ENCODE peak calls at places on chromosomes 3 and 15, in seven cellular contexts. E is brain microvascular endothelial cell; N is Jurkat, Clone E6-1; S is tibial artery; Q is ovary; D is cardiac fibroblast; X is cardiac muscle cell. V is an unnamed sample.

GRCh38 chr3:127082066-127082465 is 99.2 kb downstream of the PLXNA1 start:
- DNase-seq in E (no peak), N (no peak), S (no peak), Q (no peak), D (no peak), X (no peak), V (no peak)

GRCh38 chr3:129485681-129486056 is 42.8 kb upstream of the RHO start:
- DNase-seq in E (peak; percentile 77), N (no peak), S (peak; percentile 94), Q (peak; percentile 79), D (peak; percentile 99), X (peak; percentile 99), V (peak; percentile 96)

GRCh38 chr15:52481915-52482314 is 46.8 kb downstream of the MYO5A start:
- DNase-seq in E (peak; percentile 80), N (peak; percentile 99), S (no peak), Q (no peak), D (peak; percentile 73), X (peak; percentile 74), V (peak; percentile 69)

GRCh38 chr3:57397175-57398026 is 104.9 kb upstream of the ASB14 start:
- DNase-seq in E (peak; percentile 44), N (peak; percentile 74), S (no peak), Q (no peak), D (peak; percentile 73), X (peak; percentile 75), V (peak; percentile 78)

GRCh38 chr15:89002281-89002761 is 85.9 kb upstream of the ABHD2 start:
- DNase-seq in E (peak; percentile 70), N (no peak), S (no peak), Q (peak; percentile 55), D (peak; percentile 76), X (peak; percentile 87), V (peak; percentile 55)

GRCh38 chr3:12996181-12996506 is 77.1 kb downstream of the IQSEC1 start:
- DNase-seq in E (no peak), N (no peak), S (no peak), Q (no peak), D (no peak), X (no peak), V (no peak)

GRCh38 chr15:64092075-64092820 is 1.4 kb downstream of the CIAO2A start:
- DNase-seq in E (no peak), N (peak; percentile 66), S (no peak), Q (no peak), D (no peak), X (no peak), V (peak; percentile 28)

GRCh38 chr3:114714237-114714636 is 420.4 kb downstream of the TIGIT start:
- DNase-seq in E (no peak), N (no peak), S (no peak), Q (no peak), D (no peak), X (no peak), V (no peak)

GRCh38 chr3:134483195-134483890 is 2.4 kb downstream of the ANAPC13 start:
- DNase-seq in E (peak; percentile 77), N (no peak), S (no peak), Q (no peak), D (peak; percentile 59), X (peak; percentile 60), V (peak; percentile 65)

GRCh38 chr3:171875923-171876412 is 32.8 kb downstream of the TMEM212 start:
- DNase-seq in E (peak; percentile 89), N (no peak), S (no peak), Q (no peak), D (peak; percentile 46), X (peak; percentile 48), V (peak; percentile 21)

GRCh38 chr3:179321585-179322322 is 1.1 kb upstream of the ZNF639 start:
- DNase-seq in E (peak; percentile 52), N (peak; percentile 35), S (peak; percentile 43), Q (no peak), D (peak; percentile 64), X (peak; percentile 64), V (peak; percentile 55)

DNA sequence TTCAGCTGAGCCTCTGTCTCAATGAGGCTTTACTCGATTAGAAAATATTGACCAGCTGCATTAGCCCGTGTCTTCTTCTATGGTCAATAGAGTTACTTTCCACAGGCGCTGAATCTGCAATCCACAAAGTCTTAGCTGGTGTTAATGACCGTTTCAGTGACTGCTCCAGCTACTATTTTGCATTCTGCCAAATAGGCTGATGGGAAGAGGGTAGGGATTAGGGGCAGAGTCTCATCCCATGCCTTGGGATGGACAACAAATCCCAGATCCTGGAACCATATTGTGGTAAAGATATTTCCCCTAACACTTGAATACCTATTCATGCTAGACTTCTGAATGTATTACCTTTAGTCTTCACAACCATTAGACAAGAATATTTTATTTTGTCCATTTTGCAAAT is 29.5 kb upstream of the MAGI1 start:
- DNase-seq in E (no peak), N (no peak), S (no peak), Q (no peak), D (no peak), X (no peak), V (no peak)
- H3K4me3 ChIP-seq in E (no peak overlapping the region), N (no peak overlapping the region), S (no peak overlapping the region), Q (no peak overlapping the region), D (no peak overlapping the region), X (no peak overlapping the region), V (no peak overlapping the region)

GRCh38 chr3:42024578-42025387 is 62.9 kb upstream of the ULK4 start:
- DNase-seq in E (no peak), N (no peak), S (no peak), Q (no peak), D (peak; percentile 28), X (no peak), V (no peak)
- H3K4me3 ChIP-seq in E (no peak overlapping the region), N (no peak overlapping the region), S (no peak overlapping the region), Q (no peak overlapping the region), D (no peak overlapping the region), X (no peak overlapping the region), V (no peak overlapping the region)

GRCh38 chr15:28919201-28919627 is 33.4 kb downstream of the APBA2 start:
- DNase-seq in E (no peak), N (no peak), S (no peak), Q (no peak), D (no peak), X (no peak), V (peak; percentile 43)
- H3K4me3 ChIP-seq in E (no peak overlapping the region), N (peak overlapping the region; percentile 29), S (no peak overlapping the region), Q (no peak overlapping the region), D (no peak overlapping the region), X (no peak overlapping the region), V (no peak overlapping the region)

DNA sequence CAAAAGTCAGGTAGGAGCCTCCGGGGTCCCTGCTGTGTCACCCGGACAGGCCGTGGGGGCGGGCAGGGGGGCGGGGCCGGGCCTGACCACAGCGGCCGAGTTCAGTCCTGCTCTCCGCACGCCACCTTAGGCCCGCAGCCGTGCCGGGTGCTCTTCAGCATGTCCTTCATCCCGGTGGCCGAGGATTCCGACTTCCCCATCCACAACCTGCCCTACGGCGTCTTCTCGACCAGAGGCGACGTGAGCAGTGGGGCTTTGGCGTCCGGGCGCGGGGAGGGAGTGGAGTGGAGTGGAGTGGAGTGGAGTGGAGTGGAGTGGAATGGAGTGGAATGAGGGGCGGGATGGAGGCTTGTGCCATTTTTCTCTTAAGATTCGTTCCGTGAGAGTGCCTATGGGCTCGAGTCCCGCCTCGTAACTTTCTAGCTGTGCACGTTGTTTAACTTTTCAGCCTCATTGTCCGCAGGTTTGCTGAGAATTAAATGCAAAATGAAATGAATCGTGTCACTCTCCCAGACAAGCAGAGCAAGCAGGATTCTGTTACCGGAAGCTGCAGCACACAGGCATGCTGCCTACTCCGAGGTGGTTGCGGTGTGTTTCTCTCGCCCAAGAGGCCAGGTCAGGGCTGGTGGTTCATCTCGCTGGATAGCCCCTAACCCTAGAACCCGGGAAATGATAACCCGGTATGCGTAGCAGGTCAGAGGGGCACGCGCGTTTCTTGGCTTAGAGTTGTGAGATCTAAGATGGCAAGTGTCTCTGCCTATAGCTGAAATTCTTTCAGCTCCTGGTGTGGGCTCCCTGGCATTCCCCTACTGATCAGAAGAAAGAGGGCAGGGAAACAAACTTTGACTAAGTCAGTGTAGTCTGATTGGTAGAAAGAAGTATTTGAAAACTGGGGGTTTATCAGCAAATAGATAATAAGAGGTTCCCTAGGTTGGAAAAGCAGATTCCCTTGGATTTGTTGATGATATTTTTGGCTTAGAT is at the start of gene FAH:
- DNase-seq in E (peak; percentile 23), N (no peak), S (no peak), Q (no peak), D (no peak), X (peak; percentile 72), V (peak; percentile 41)
- H3K4me3 ChIP-seq in E (peak within 1 kb of the TSS; percentile 80), N (peak within 1 kb of the TSS; percentile 87), S (peak within 1 kb of the TSS; percentile 75), Q (peak within 1 kb of the TSS; percentile 73), D (peak within 1 kb of the TSS; percentile 67), X (peak within 1 kb of the TSS; percentile 48), V (peak within 1 kb of the TSS; percentile 82)

V was measured in PC-3.